ENCODE peak calls at places on chromosomes 13 and 19, in four cellular contexts. D is K562, G is GM12878, Y is HepG2. E is an unnamed sample.

GRCh38 chr13:110347535-110348308 is 40.6 kb downstream of the COL4A2 start:
- DNase-seq in D (no peak), G (no peak), Y (peak), E (no peak)

GRCh38 chr19:33621811-33622504 is at the start of gene CHST8:
- DNase-seq in D (peak), G (no peak), Y (no peak), E (peak)

GRCh38 chr19:58382997-58383603 is 2.3 kb upstream of the ZNF837 start:
- DNase-seq in D (no peak), G (no peak), Y (no peak), E (no peak)

GRCh38 chr19:36067681-36068080 is 13.0 kb downstream of the WDR62 start:
- DNase-seq in D (no peak), G (no peak), Y (no peak), E (no peak)

GRCh38 chr19:9309139-9309973 is at the start of gene ZNF699:
- DNase-seq in D (peak), G (peak), Y (peak), E (peak)

GRCh38 chr19:32886241-32886640 is 16.7 kb upstream of the SLC7A9 start:
- DNase-seq in D (no peak), G (no peak), Y (no peak), E (no peak)

GRCh38 chr19:17076539-17076919 is 952 bp downstream of the MYO9B start:
- DNase-seq in D (peak), G (no peak), Y (no peak), E (no peak)

GRCh38 chr13:42892760-42893159 is 99.3 kb downstream of the EPSTI1 start:
- DNase-seq in D (no peak), G (no peak), Y (no peak), E (no peak)

GRCh38 chr13:91313103-91313502 is 34.4 kb upstream of the MIR17HG start:
- DNase-seq in D (peak), G (no peak), Y (peak), E (peak)

GRCh38 chr13:66974174-66974573 is 256.0 kb downstream of the PCDH9 start:
- DNase-seq in D (no peak), G (no peak), Y (no peak), E (peak)

GRCh38 chr13:28753208-28753892 is 34.6 kb upstream of the SLC46A3 start:
- DNase-seq in D (no peak), G (no peak), Y (peak), E (peak)

DNA sequence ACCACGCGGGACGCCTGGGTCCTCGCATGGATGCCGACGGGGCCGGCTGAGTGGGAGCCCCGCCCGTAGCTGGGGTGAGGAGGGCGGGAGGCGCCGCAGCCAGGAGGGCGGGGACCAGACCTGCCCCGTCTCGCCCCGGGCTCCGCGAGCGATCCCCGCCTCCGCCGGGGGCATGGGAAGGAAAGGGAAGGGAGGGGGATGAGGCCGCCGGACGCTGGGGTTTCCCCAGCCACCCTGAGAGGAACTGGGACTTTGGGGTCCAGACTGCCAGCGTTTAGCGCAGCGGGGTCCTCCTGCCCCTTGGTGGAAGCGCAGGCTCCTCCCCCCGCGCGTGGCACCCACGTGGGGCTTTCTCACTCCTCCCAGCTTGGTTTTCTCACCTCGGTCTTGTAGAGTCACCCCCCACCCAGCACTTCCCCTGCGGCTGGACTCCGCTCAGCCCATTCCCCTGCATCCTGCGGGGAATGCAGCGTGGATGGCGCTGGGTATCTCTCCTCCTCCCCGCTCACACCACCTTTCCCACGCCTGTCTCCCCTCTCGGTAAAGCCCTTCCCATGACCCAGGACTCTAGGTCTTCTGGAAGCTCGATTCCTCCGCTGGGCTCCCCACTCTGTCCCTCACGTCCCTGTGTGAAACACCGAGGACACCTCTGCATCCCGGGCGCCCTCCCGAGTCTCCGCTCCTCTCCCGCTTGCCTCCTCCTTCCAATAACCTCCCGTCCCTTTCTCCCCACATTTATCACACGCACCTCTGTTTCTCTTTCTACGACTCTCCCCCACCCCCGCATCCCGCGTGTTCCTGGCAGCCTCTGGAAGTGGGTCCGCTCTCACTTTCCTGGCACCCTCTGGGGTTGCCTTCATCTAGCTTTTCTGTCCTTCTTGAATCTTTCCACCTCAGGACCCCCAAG is 2.1 kb downstream of the TGFB1 start:
- DNase-seq in D (peak), G (no peak), Y (no peak), E (peak)
- TF ChIP-seq TARDBP in D (no peak), G (peak), Y (no peak), E (no peak)

DNA sequence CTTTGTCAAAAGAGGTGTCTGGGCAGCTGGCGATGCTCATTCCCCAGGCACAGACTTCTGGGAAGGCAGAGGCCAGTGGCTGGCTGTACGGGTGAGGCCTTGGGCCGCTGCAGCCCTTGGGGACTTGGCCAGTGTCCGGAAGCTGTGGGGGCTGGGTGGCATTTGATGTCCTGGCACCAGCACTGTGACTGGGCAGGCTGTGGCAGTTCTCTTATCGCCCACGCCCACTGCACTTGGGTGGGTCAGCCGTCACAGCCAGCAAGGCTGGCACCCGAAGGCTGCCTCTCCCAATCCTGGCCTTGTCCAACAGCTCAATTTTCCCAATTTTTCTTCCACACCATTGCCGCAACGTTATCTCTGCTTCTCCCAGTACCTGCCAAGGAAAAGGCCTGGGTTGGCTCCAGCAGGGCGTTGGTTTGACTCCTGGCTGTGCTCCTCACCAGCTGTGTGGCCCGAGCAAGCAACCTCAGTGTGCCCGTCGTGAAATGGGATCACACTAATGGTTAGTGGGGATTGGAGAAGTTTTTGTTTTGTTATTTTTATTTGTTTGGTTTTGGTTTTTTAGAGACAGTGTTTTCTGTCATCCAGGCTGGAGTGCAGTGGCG is 12.7 kb upstream of the SLC44A2 start:
- DNase-seq in D (no peak), G (no peak), Y (no peak), E (no peak)
- TF ChIP-seq SP1 in D (no peak), G (no peak), Y (no peak), E (no peak)

GRCh38 chr19:51511353-51511752 is 9.8 kb upstream of the SIGLEC12 start:
- DNase-seq in D (peak), G (no peak), Y (peak), E (no peak)
- TF ChIP-seq TARDBP in D (no peak), G (no peak), Y (no peak), E (no peak)

GRCh38 chr13:101292711-101293110 is 123.6 kb downstream of the NALCN start:
- DNase-seq in D (no peak), G (no peak), Y (no peak), E (no peak)
- TF ChIP-seq SP1 in D (no peak), G (no peak), Y (no peak), E (no peak)

GRCh38 chr19:46218160-46218559 is 11.4 kb upstream of the IGFL1 start:
- DNase-seq in D (peak), G (no peak), Y (peak), E (peak)
- TF ChIP-seq TARDBP in D (no peak), G (no peak), Y (no peak), E (no peak)

DNA sequence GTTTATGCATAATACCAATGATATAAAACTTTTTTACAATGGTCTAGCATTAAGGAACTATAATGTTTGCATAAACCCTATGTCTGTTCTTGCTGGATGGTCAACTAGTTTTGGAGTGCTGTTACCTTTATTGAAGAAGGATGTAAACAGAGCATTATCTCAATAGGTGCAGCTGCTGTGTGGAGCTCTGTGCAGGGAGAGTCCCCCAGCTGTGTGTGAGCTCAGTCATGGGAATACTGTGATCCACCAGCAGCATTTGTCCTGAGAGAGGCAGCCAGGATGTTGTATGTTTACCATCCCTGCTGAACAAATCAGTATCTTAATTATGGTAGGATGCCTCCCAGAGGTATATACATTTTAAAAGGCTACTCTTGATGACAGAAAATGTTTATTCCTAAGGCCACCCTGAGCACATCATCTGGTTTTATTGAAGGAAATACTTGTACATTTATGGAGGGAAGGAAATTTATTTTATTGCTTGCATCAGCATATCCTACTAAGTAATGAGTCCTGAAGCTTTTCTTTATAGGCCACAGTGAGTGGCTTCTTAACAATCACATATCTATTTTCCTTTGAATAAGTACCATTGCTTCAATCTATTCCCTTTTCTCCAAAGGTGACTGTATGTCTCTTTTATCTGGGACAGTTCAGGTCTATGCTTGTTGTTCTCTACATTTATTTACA is 11.7 kb downstream of the RAP2A start:
- DNase-seq in D (no peak), G (no peak), Y (no peak), E (no peak)
- TF ChIP-seq SP1 in D (no peak), G (no peak), Y (no peak), E (no peak)

DNA sequence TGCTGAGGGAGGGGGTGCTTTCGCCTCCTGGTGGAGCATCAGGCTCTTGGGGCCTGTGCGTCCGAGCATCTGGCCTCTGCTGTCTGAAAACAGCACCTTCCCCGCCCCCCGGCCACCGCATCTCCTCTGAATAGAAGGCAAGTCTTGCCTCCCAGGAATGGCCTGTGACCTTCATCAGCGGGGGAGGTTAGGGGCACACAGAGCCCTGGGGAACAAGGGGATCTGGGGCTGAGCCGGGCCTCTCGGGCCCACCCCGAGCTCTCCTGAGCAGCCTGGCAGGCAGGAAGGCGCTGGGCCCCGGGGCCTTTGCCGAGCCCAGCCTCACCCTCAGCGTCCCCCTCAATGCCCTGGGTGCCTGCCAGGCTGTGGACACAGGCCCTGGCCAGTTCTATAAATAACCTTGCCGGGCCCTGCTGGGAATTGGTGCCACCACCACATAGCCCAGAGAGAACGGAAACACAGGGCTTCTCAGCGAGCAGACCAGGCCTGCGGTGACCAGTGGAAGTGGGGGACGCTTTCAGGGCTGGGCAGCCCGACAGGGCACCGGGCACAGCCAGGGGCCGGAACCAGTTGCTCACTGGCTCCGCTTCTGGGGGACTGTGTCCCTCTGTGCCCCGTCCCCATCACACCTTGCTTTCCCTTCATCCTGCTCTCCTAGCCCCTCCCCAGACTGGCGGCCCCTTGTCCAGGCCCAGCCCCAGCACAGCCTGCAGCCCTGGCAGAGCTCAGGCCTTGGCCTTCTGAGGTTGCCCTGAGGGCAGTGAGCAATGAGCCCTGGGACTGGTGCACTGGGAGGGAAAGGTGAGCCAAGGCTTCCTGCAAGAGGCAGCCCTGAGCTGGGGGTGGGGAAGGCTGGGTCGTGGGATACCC is 9.5 kb downstream of the STK11 start:
- DNase-seq in D (no peak), G (no peak), Y (no peak), E (no peak)
- TF ChIP-seq TARDBP in D (no peak), G (no peak), Y (no peak), E (no peak)

GRCh38 chr13:97878421-97879375 is 74.8 kb upstream of the IPO5 start:
- DNase-seq in D (no peak), G (no peak), Y (no peak), E (no peak)
- TF ChIP-seq SP1 in D (no peak), G (no peak), Y (no peak), E (no peak)